ENCODE peak calls at places on chromosomes 5 and 9, in nine cellular contexts. O, D, H, F, R, I, N, Y and Z are unnamed samples.

GRCh38 chr5:1185038-1185651 is 16.2 kb upstream of the SLC6A19 start:
- DNase-seq in O (no peak), D (no peak), H (no peak), F (no peak), R (no peak), I (no peak), N (no peak), Y (no peak), Z (no peak)

GRCh38 chr9:5305741-5306140 is 1.2 kb upstream of the RLN2 start:
- DNase-seq in O (no peak), D (no peak), H (no peak), F (no peak), R (no peak), I (no peak), N (no peak), Y (no peak), Z (no peak)

GRCh38 chr9:126722252-126722921 is 82.5 kb upstream of the ZBTB43 start:
- DNase-seq in O (peak; percentile 79), D (no peak), H (peak; percentile 19), F (peak; percentile 84), R (no peak), I (peak; percentile 94), N (peak; percentile 88), Y (no peak), Z (peak; percentile 78)

GRCh38 chr9:107064378-107064777 is 201.4 kb downstream of the ZNF462 start:
- DNase-seq in O (no peak), D (no peak), H (no peak), F (no peak), R (no peak), I (no peak), N (no peak), Y (no peak), Z (no peak)

GRCh38 chr5:37071901-37072581 is 177.1 kb downstream of the CPLANE1 start:
- DNase-seq in O (no peak), D (no peak), H (peak; percentile 85), F (no peak), R (no peak), I (no peak), N (no peak), Y (peak; percentile 32), Z (no peak)

GRCh38 chr9:136145580-136145979 is 26.9 kb upstream of the TMEM250 start:
- DNase-seq in O (no peak), D (no peak), H (no peak), F (no peak), R (no peak), I (no peak), N (no peak), Y (no peak), Z (no peak)

GRCh38 chr5:31470608-31471007 is 61.3 kb downstream of the DROSHA start:
- DNase-seq in O (no peak), D (no peak), H (peak; percentile 71), F (no peak), R (no peak), I (no peak), N (no peak), Y (no peak), Z (peak; percentile 60)

GRCh38 chr9:31142456-31142855 is 1242.0 kb upstream of the ACO1 start:
- DNase-seq in O (no peak), D (no peak), H (no peak), F (no peak), R (no peak), I (no peak), N (no peak), Y (no peak), Z (no peak)

GRCh38 chr5:144812770-144813169 is 642.1 kb downstream of the KCTD16 start:
- DNase-seq in O (no peak), D (no peak), H (no peak), F (no peak), R (no peak), I (no peak), N (no peak), Y (peak; percentile 99), Z (no peak)